ENCODE peak calls at places on chromosomes 1 and 21, in six cellular contexts. R, B, O, N, Z and H are unnamed samples.

GRCh38 chr1:197776348-197777082 is 1.2 kb upstream of the DENND1B start:
- DNase-seq in R (peak; percentile 18), B (no peak), O (no peak), N (no peak), Z (no peak), H (no peak)

GRCh38 chr1:80047791-80048190 is 1041.3 kb upstream of the ADGRL4 start:
- DNase-seq in R (no peak), B (no peak), O (no peak), N (no peak), Z (no peak), H (no peak)

GRCh38 chr21:31326478-31327247 is 17.4 kb downstream of the TIAM1 start:
- DNase-seq in R (peak; percentile 10), B (no peak), O (no peak), N (no peak), Z (no peak), H (peak; percentile 95)

GRCh38 chr1:34166191-34167090 is 1.4 kb upstream of the CSMD2 start:
- DNase-seq in R (no peak), B (peak; percentile 83), O (peak; percentile 40), N (no peak), Z (no peak), H (no peak)

GRCh38 chr1:223483511-223483910 is 90.3 kb downstream of the CCDC185 start:
- DNase-seq in R (no peak), B (no peak), O (no peak), N (no peak), Z (no peak), H (no peak)

GRCh38 chr1:94422115-94422820 is 4.1 kb downstream of the ABCD3 start:
- DNase-seq in R (no peak), B (no peak), O (no peak), N (no peak), Z (no peak), H (no peak)

GRCh38 chr1:2391385-2392070 is at the start of the genes MORN1 and RER1:
- DNase-seq in R (peak; percentile 99), B (peak; percentile 97), O (peak; percentile 99), N (peak; percentile 95), Z (peak; percentile 99), H (peak; percentile 93)

GRCh38 chr21:46150491-46151121 is 4.8 kb downstream of the FTCD start:
- DNase-seq in R (no peak), B (no peak), O (no peak), N (no peak), Z (no peak), H (no peak)

GRCh38 chr1:186143521-186143920 is 231.5 kb downstream of the TPR start:
- DNase-seq in R (no peak), B (no peak), O (no peak), N (no peak), Z (no peak), H (no peak)

GRCh38 chr1:9391620-9392019 is 98.9 kb downstream of the SPSB1 start:
- DNase-seq in R (no peak), B (no peak), O (no peak), N (no peak), Z (no peak), H (no peak)

GRCh38 chr1:1429671-1430073 is 5.8 kb upstream of the VWA1 start:
- DNase-seq in R (no peak), B (no peak), O (no peak), N (peak; percentile 71), Z (peak; percentile 32), H (no peak)

GRCh38 chr1:177927021-177927596 is 42.7 kb downstream of the SEC16B start:
- DNase-seq in R (no peak), B (no peak), O (no peak), N (no peak), Z (no peak), H (no peak)

GRCh38 chr1:94284481-94284880 is 47.1 kb upstream of the ARHGAP29 start:
- DNase-seq in R (no peak), B (no peak), O (no peak), N (no peak), Z (no peak), H (no peak)

GRCh38 chr1:224880593-224881307 is 48.7 kb upstream of the DNAH14 start:
- DNase-seq in R (no peak), B (peak; percentile 59), O (no peak), N (peak; percentile 13), Z (no peak), H (no peak)

GRCh38 chr21:16633851-16634521 is 878.9 kb upstream of the CXADR start:
- DNase-seq in R (no peak), B (no peak), O (no peak), N (no peak), Z (no peak), H (no peak)
- TF ChIP-seq GABPA in R (no peak), B (no peak), O (no peak), N (no peak), Z (no peak), H (no peak)

DNA sequence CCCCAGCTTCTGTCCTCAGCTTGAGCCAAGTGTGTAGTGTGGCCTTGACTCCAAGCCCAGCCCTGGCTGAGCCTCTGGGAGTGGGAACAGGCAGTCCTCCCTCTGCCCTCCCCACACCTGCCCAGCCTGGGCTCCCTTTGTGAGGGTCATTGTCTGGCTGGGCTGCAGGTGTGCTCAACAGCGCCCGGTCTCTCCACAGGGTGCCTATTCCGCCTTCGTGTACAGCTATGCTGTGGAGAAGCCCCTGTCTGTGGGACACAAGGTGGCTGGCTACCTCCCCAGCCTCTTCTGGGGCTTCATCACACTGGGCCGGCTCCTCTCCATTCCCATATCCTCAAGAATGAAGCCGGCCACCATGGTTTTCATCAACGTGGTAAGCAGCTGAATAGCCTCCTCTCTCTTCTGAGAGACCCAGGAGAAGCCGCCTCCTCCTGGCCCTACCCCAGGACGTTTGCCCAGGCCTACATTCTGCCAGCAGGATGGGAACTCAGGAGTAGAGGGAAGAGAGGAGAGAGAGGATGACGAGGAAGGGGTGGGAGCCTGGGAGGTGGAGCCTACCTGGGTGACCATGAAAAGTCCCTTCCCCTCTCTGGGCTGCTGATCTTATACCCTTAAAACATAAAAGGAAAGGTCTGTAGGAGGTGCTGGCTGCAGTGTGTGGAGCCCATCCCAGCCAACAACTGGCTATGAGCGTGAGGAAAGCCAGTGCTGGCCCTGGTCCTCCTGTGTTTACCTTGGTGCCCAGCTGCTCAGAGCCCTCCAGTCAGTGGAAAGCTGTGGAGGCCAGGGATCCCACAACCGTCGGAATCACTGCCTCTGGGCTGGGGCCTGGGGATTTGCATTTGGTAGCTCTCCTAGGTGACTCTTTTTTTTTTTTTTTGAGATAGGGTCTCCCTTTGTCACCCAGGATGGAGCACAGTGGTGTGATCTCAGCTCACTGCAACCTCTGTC is 45.7 kb downstream of the ELK4 start:
- DNase-seq in R (no peak), B (no peak), O (no peak), N (no peak), Z (no peak), H (no peak)
- TF ChIP-seq GABPA in R (no peak), B (no peak), O (no peak), N (no peak), Z (no peak), H (no peak)

GRCh38 chr21:35149698-35150097 is 100.6 kb upstream of the RUNX1 start:
- DNase-seq in R (no peak), B (no peak), O (no peak), N (no peak), Z (no peak), H (no peak)

GRCh38 chr21:35150562-35151226 is 101.6 kb upstream of the RUNX1 start:
- DNase-seq in R (no peak), B (no peak), O (no peak), N (no peak), Z (no peak), H (no peak)

GRCh38 chr21:35154788-35155187 is 105.7 kb upstream of the RUNX1 start:
- DNase-seq in R (no peak), B (no peak), O (no peak), N (no peak), Z (peak; percentile 61), H (no peak)

GRCh38 chr21:35156293-35156976 is 107.3 kb upstream of the RUNX1 start:
- DNase-seq in R (no peak), B (no peak), O (no peak), N (no peak), Z (no peak), H (no peak)

GRCh38 chr21:35153671-35154070 is 104.6 kb upstream of the RUNX1 start:
- DNase-seq in R (no peak), B (no peak), O (no peak), N (no peak), Z (no peak), H (no peak)
- TF ChIP-seq GABPA in R (no peak), B (no peak), O (no peak), N (no peak), Z (no peak), H (no peak)

GRCh38 chr1:214400136-214400535 is 119.2 kb downstream of the SMYD2 start:
- DNase-seq in R (no peak), B (peak; percentile 8), O (no peak), N (no peak), Z (no peak), H (no peak)

GRCh38 chr1:214398490-214398889 is 117.5 kb downstream of the SMYD2 start:
- DNase-seq in R (no peak), B (no peak), O (no peak), N (no peak), Z (no peak), H (no peak)

GRCh38 chr1:214393086-214393485 is 112.1 kb downstream of the SMYD2 start:
- DNase-seq in R (no peak), B (no peak), O (no peak), N (no peak), Z (no peak), H (no peak)

GRCh38 chr1:214397497-214397896 is 116.5 kb downstream of the SMYD2 start:
- DNase-seq in R (no peak), B (no peak), O (no peak), N (no peak), Z (no peak), H (no peak)

DNA sequence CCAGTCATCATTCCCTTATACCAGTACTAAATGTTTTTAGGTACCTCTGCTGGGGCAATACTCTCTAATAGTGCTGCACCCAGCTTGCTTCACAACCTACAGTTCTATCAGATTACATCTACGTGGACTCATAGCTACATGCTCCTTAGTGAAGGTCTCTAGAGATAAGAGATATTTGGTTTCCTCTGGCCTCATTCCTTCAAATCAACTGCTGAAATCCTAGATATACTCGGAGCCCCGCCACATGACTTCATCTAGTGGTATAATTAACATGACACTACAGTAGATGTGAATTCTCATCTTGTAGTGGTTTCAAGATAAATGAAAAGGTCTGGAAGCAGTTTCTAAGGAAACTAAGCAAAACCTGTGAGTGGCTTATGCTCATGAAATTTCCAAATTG is 115.4 kb downstream of the SMYD2 start:
- DNase-seq in R (no peak), B (no peak), O (no peak), N (no peak), Z (no peak), H (no peak)
- TF ChIP-seq GABPA in R (no peak), B (no peak), O (no peak), N (no peak), Z (no peak), H (no peak)

GRCh38 chr1:92446990-92447681 is 39.6 kb downstream of the GFI1 start:
- DNase-seq in R (no peak), B (no peak), O (no peak), N (no peak), Z (peak; percentile 31), H (no peak)
- TF ChIP-seq GABPA in R (no peak), B (no peak), O (no peak), N (no peak), Z (no peak), H (no peak)

GRCh38 chr1:221987860-221988520 is 246.1 kb upstream of the DUSP10 start:
- DNase-seq in R (no peak), B (no peak), O (no peak), N (peak; percentile 9), Z (peak; percentile 76), H (no peak)
- TF ChIP-seq GABPA in R (no peak), B (no peak), O (no peak), N (no peak), Z (no peak), H (no peak)

GRCh38 chr1:22494943-22495579 is 43.4 kb downstream of the ZBTB40 start:
- DNase-seq in R (no peak), B (no peak), O (no peak), N (no peak), Z (no peak), H (no peak)
- TF ChIP-seq GABPA in R (no peak), B (no peak), O (no peak), N (no peak), Z (no peak), H (no peak)